ENCODE peak calls at places on chromosomes 16 and 17, in seven cellular contexts. G is activated CD4-positive, alpha-beta memory T cell treated with anti-CD3 and anti-CD28 coated beads for 36 hours; C is effector memory CD8-positive, alpha-beta T cell; K is Peyer's patch; P is activated naive CD4-positive, alpha-beta T cell treated with anti-CD3 and anti-CD28 coated beads, Interleukin-2, amount 50 U/mL, for 16 hours; U is ureter; X is lung. Y is an unnamed sample.

GRCh38 chr17:77475012-77475976 is 334.5 kb downstream of the SEC14L1 start:
- DNase-seq in G (peak), C (peak), K (peak), P (peak), U (no peak), X (no peak), Y (peak)

GRCh38 chr16:19717781-19718623 is at the start of the genes IQCK and KNOP1:
- DNase-seq in G (peak), C (peak), K (peak), P (peak), U (peak), X (peak), Y (peak)

GRCh38 chr17:68048996-68049395 is 13.5 kb downstream of the KPNA2 start:
- DNase-seq in G (no peak), C (no peak), K (no peak), P (no peak), U (no peak), X (no peak), Y (no peak)

GRCh38 chr17:44543213-44543904 is 13.9 kb upstream of the FZD2 start:
- DNase-seq in G (no peak), C (no peak), K (no peak), P (no peak), U (no peak), X (no peak), Y (no peak)

GRCh38 chr17:50765454-50766221 is 1.7 kb downstream of the ANKRD40CL start:
- DNase-seq in G (no peak), C (no peak), K (peak), P (no peak), U (no peak), X (no peak), Y (no peak)

GRCh38 chr17:41894791-41895331 is 23.9 kb downstream of the ACLY start:
- DNase-seq in G (no peak), C (no peak), K (no peak), P (no peak), U (no peak), X (no peak), Y (no peak)

GRCh38 chr17:9011001-9011400 is 10.3 kb upstream of the NTN1 start:
- DNase-seq in G (no peak), C (no peak), K (no peak), P (no peak), U (no peak), X (no peak), Y (no peak)

GRCh38 chr17:67042104-67042899 is 2.1 kb upstream of the CACNG1 start:
- DNase-seq in G (no peak), C (no peak), K (no peak), P (no peak), U (no peak), X (no peak), Y (no peak)

GRCh38 chr16:89764711-89765201 is 43.4 kb downstream of the ZNF276 start:
- DNase-seq in G (peak), C (peak), K (peak), P (no peak), U (peak), X (peak), Y (no peak)

GRCh38 chr16:2171601-2172178 is 16.1 kb downstream of the TRAF7 start:
- DNase-seq in G (no peak), C (no peak), K (no peak), P (no peak), U (no peak), X (no peak), Y (no peak)

GRCh38 chr17:77246110-77247047 is 105.6 kb downstream of the SEC14L1 start:
- DNase-seq in G (no peak), C (no peak), K (no peak), P (no peak), U (no peak), X (no peak), Y (no peak)

GRCh38 chr17:43212641-43213490 is 1.2 kb downstream of the TMEM106A start:
- DNase-seq in G (peak), C (no peak), K (no peak), P (no peak), U (no peak), X (no peak), Y (no peak)

GRCh38 chr17:81396722-81397313 is 1.6 kb downstream of the BAHCC1 start:
- DNase-seq in G (peak), C (peak), K (peak), P (peak), U (no peak), X (no peak), Y (no peak)

GRCh38 chr17:35568561-35568960 is 7.9 kb upstream of the SLFN14 start:
- DNase-seq in G (peak), C (no peak), K (peak), P (peak), U (no peak), X (no peak), Y (no peak)

GRCh38 chr17:77208856-77209255 is 68.1 kb downstream of the SEC14L1 start:
- DNase-seq in G (no peak), C (no peak), K (no peak), P (no peak), U (no peak), X (no peak), Y (no peak)

GRCh38 chr16:81831722-81832126 is 52.6 kb downstream of the PLCG2 start:
- DNase-seq in G (peak), C (peak), K (peak), P (no peak), U (peak), X (peak), Y (no peak)

GRCh38 chr16:17768257-17768656 is 297.5 kb upstream of the XYLT1 start:
- DNase-seq in G (no peak), C (no peak), K (no peak), P (no peak), U (no peak), X (no peak), Y (no peak)

GRCh38 chr17:77208217-77208808 is 67.5 kb downstream of the SEC14L1 start:
- DNase-seq in G (no peak), C (no peak), K (peak), P (no peak), U (no peak), X (no peak), Y (no peak)

GRCh38 chr17:38728290-38728831 is 1.8 kb upstream of the CISD3 start:
- DNase-seq in G (peak), C (peak), K (peak), P (peak), U (no peak), X (no peak), Y (peak)

GRCh38 chr17:61149862-61150362 is 249.7 kb upstream of the TBX2 start:
- DNase-seq in G (no peak), C (no peak), K (no peak), P (no peak), U (no peak), X (no peak), Y (no peak)

GRCh38 chr17:44170499-44171201 is at the start of gene ASB16:
- DNase-seq in G (no peak), C (no peak), K (no peak), P (no peak), U (no peak), X (no peak), Y (no peak)

GRCh38 chr17:31859487-31860008 is 504 bp upstream of the COPRS start:
- DNase-seq in G (no peak), C (no peak), K (no peak), P (no peak), U (no peak), X (no peak), Y (no peak)

GRCh38 chr17:1972429-1973160 is 52.5 kb downstream of the RTN4RL1 start:
- DNase-seq in G (peak), C (no peak), K (no peak), P (no peak), U (no peak), X (no peak), Y (no peak)

GRCh38 chr17:42221886-42222745 is 27.8 kb upstream of the GHDC start:
- DNase-seq in G (peak), C (peak), K (peak), P (peak), U (no peak), X (no peak), Y (peak)

GRCh38 chr16:8567355-8568230 is 22.7 kb downstream of the TMEM114 start:
- DNase-seq in G (peak), C (peak), K (peak), P (peak), U (peak), X (peak), Y (peak)

GRCh38 chr16:75758215-75758614 is 31.9 kb upstream of the CPHXL start:
- DNase-seq in G (peak), C (no peak), K (no peak), P (no peak), U (no peak), X (no peak), Y (no peak)

GRCh38 chr16:84514874-84515835 is 10.7 kb upstream of the MEAK7 start:
- DNase-seq in G (peak), C (peak), K (peak), P (peak), U (no peak), X (peak), Y (peak)

GRCh38 chr16:71421911-71422310 is 19.9 kb downstream of the TLE7 start:
- DNase-seq in G (peak), C (no peak), K (peak), P (no peak), U (no peak), X (no peak), Y (no peak)

GRCh38 chr17:42017866-42018200 is 594 bp upstream of the DNAJC7 start:
- DNase-seq in G (peak), C (no peak), K (peak), P (no peak), U (no peak), X (no peak), Y (no peak)

GRCh38 chr17:73308017-73308823 is 3.6 kb downstream of the CDC42EP4 start:
- DNase-seq in G (no peak), C (no peak), K (peak), P (no peak), U (peak), X (peak), Y (no peak)

GRCh38 chr17:44222112-44222869 is 2.8 kb upstream of the UBTF start:
- DNase-seq in G (peak), C (no peak), K (peak), P (peak), U (peak), X (peak), Y (peak)

GRCh38 chr17:81285179-81285878 is 9.8 kb downstream of the SLC38A10 start:
- DNase-seq in G (peak), C (peak), K (peak), P (peak), U (peak), X (peak), Y (peak)

GRCh38 chr16:638034-638543 is 2.0 kb upstream of the METTL26 start:
- DNase-seq in G (no peak), C (no peak), K (no peak), P (no peak), U (no peak), X (no peak), Y (no peak)

GRCh38 chr16:29696881-29697331 is 17.9 kb downstream of the QPRT start:
- DNase-seq in G (no peak), C (no peak), K (no peak), P (no peak), U (no peak), X (no peak), Y (no peak)

GRCh38 chr16:15053904-15054303 is 2.0 kb downstream of the NTAN1 start:
- DNase-seq in G (no peak), C (no peak), K (no peak), P (no peak), U (no peak), X (no peak), Y (no peak)

GRCh38 chr17:42359133-42359532 is 29.1 kb downstream of the STAT3 start:
- DNase-seq in G (no peak), C (no peak), K (no peak), P (no peak), U (no peak), X (no peak), Y (no peak)

GRCh38 chr17:60630352-60630751 is 30.4 kb downstream of the PPM1D start:
- DNase-seq in G (no peak), C (no peak), K (no peak), P (no peak), U (no peak), X (no peak), Y (no peak)

GRCh38 chr16:28309811-28310311 is 17.5 kb downstream of the SBK1 start:
- DNase-seq in G (peak), C (peak), K (peak), P (peak), U (no peak), X (no peak), Y (peak)

GRCh38 chr17:39261286-39261685 is 35.5 kb upstream of the STAC2 start:
- DNase-seq in G (peak), C (no peak), K (no peak), P (peak), U (peak), X (no peak), Y (no peak)

Y was measured in T-helper 17 cell.